ENCODE peak calls at places on chromosomes 16 and 17, in six cellular contexts. N is psoas muscle, L is left colon, I is memory B cell, M is iris pigment epithelial cell, X is HEK293T. T is an unnamed sample.

GRCh38 chr17:40022961-40023541 is 7.8 kb downstream of the CSF3 start:
- DNase-seq in N (peak), L (peak), I (no peak), M (no peak), X (no peak), T (no peak)

GRCh38 chr17:10051112-10051511 is 146.0 kb upstream of the RCVRN start:
- DNase-seq in N (no peak), L (no peak), I (no peak), M (peak), X (no peak), T (no peak)

GRCh38 chr16:20938426-20938825 is 37.9 kb downstream of the LYRM1 start:
- DNase-seq in N (no peak), L (no peak), I (no peak), M (peak), X (no peak), T (no peak)

GRCh38 chr17:77722366-77722765 is 236.1 kb upstream of the TNRC6C start:
- DNase-seq in N (no peak), L (no peak), I (no peak), M (no peak), X (no peak), T (no peak)

GRCh38 chr17:7651959-7652658 is 1.4 kb downstream of the ATP1B2 start:
- DNase-seq in N (no peak), L (no peak), I (no peak), M (no peak), X (no peak), T (no peak)

GRCh38 chr16:85316321-85316919 is 204.1 kb upstream of the CIBAR2 start:
- DNase-seq in N (peak), L (peak), I (no peak), M (peak), X (peak), T (no peak)

GRCh38 chr17:53543363-53543927 is 279.3 kb upstream of the KIF2B start:
- DNase-seq in N (no peak), L (no peak), I (no peak), M (no peak), X (no peak), T (no peak)

GRCh38 chr17:44785921-44786320 is 27.1 kb downstream of the ADAM11 start:
- DNase-seq in N (no peak), L (no peak), I (no peak), M (no peak), X (no peak), T (no peak)

GRCh38 chr16:85153046-85153445 is 40.8 kb upstream of the CIBAR2 start:
- DNase-seq in N (no peak), L (no peak), I (no peak), M (no peak), X (no peak), T (no peak)

GRCh38 chr17:45573915-45574314 is 83.4 kb upstream of the PLEKHM1 start:
- DNase-seq in N (no peak), L (no peak), I (no peak), M (no peak), X (no peak), T (no peak)

T was measured in ureter.